ENCODE peak calls at places on chromosomes 6 and 20, in ten cellular contexts. W is Caki2; V is stimulated activated CD4-positive, alpha-beta T cell treated with anti-CD3 and anti-CD28 coated beads, Interleukin-2, amount 100 ng/mL, for 48 hours; J is AG09309; K is heart right ventricle; L is NCI-H1092; P is psoas muscle; R is amniotic stem cell; H is KG1; Q is caudate nucleus. B is an unnamed sample.

GRCh38 chr6:26304213-26305096 is 60.5 kb upstream of the BTN3A2 start:
- DNase-seq in K (no peak), H (peak; percentile 76), V (no peak), W (no peak), Q (no peak), P (peak; percentile 66), R (peak; percentile 65), L (no peak), J (no peak), B (peak; percentile 92)

GRCh38 chr6:104995989-104996617 is 39.2 kb downstream of the LIN28B start:
- DNase-seq in P (no peak), V (no peak), L (no peak), J (peak; percentile 1), R (peak; percentile 27), K (no peak), H (no peak), Q (no peak), W (peak; percentile 2), B (peak; percentile 14)

GRCh38 chr6:115358616-115359015 is 702.1 kb downstream of the FRK start:
- DNase-seq in L (no peak), P (no peak), H (no peak), Q (no peak), R (no peak), J (no peak), W (no peak), V (no peak), K (no peak), B (no peak)

GRCh38 chr6:1394591-1395463 is 5.5 kb downstream of the FOXF2 start:
- DNase-seq in L (no peak), H (no peak), K (no peak), Q (no peak), J (no peak), V (no peak), P (no peak), W (no peak), R (no peak), B (no peak)

GRCh38 chr6:16635810-16636602 is 125.3 kb downstream of the ATXN1 start:
- DNase-seq in W (peak; percentile 97), H (no peak), Q (no peak), L (no peak), V (no peak), K (no peak), P (no peak), R (no peak), J (peak; percentile 21), B (no peak)

GRCh38 chr6:51182884-51183283 is 364.2 kb downstream of the TFAP2B start:
- DNase-seq in R (no peak), W (no peak), K (no peak), J (no peak), V (no peak), Q (no peak), H (no peak), L (no peak), P (no peak), B (no peak)

GRCh38 chr20:57395111-57395959 is 4.1 kb downstream of the RBM38 start:
- DNase-seq in H (no peak), K (peak; percentile 80), W (no peak), J (peak; percentile 4), Q (peak; percentile 96), R (no peak), V (no peak), L (no peak), P (peak; percentile 95), B (no peak)

GRCh38 chr6:108171291-108171917 is 5.6 kb downstream of the NR2E1 start:
- DNase-seq in P (no peak), H (no peak), K (no peak), L (no peak), W (no peak), R (no peak), Q (no peak), V (no peak), J (no peak), B (no peak)

GRCh38 chr6:69706724-69707123 is 90.1 kb downstream of the LMBRD1 start:
- DNase-seq in H (no peak), W (no peak), R (no peak), L (no peak), Q (no peak), V (no peak), P (no peak), J (no peak), K (no peak), B (no peak)

GRCh38 chr6:2858678-2859324 is 17.1 kb upstream of the SERPINB1 start:
- DNase-seq in H (peak; percentile 18), L (no peak), V (no peak), K (no peak), J (no peak), P (no peak), Q (no peak), R (no peak), W (no peak), B (no peak)

GRCh38 chr6:85498596-85499258 is 48.8 kb downstream of the NT5E start:
- DNase-seq in H (peak; percentile 23), R (no peak), J (no peak), Q (no peak), P (no peak), K (no peak), W (peak; percentile 65), L (no peak), V (no peak), B (no peak)

GRCh38 chr6:154930490-154930889 is 64.6 kb upstream of the TIAM2 start:
- DNase-seq in L (no peak), W (no peak), Q (no peak), K (no peak), H (no peak), V (no peak), R (no peak), J (no peak), P (no peak), B (no peak)

GRCh38 chr20:35601021-35601973 is 14.3 kb upstream of the SPAG4 start:
- DNase-seq in J (no peak), V (peak; percentile 68), P (peak; percentile 92), R (no peak), K (peak; percentile 80), H (peak; percentile 46), L (peak; percentile 52), Q (peak; percentile 32), W (no peak), B (no peak)

GRCh38 chr6:18543061-18543460 is 155.9 kb downstream of the RNF144B start:
- DNase-seq in V (no peak), P (no peak), K (no peak), H (no peak), W (no peak), R (no peak), L (no peak), Q (no peak), J (no peak), B (no peak)

GRCh38 chr6:92810913-92811312 is 608.4 kb downstream of the EPHA7 start:
- DNase-seq in P (no peak), L (peak; percentile 32), H (no peak), W (peak; percentile 10), R (no peak), J (no peak), Q (no peak), K (no peak), V (no peak), B (peak; percentile 14)

GRCh38 chr20:54026300-54027064 is 43.9 kb downstream of the BCAS1 start:
- DNase-seq in Q (no peak), H (no peak), R (no peak), K (no peak), J (no peak), W (peak; percentile 77), L (no peak), V (no peak), P (no peak), B (no peak)

B was measured in fibroblast of the conjunctiva.